ENCODE peak calls at places on chromosomes 4 and X, in nine cellular contexts. W is tibial artery, N is AG04449, X is right lobe of liver, I is suprapubic skin, T is HFF-Myc, G is astrocyte, S is right cardiac atrium, Y is MM.1S. Q is an unnamed sample.
A peak's percentile ranks its signal among the peaks of the same experiment; 100 is the strongest.

GRCh38 chr4:165324203-165324917 is 3.1 kb upstream of the MSMO1 start:
- DNase-seq in W (no peak), N (no peak), X (no peak), I (no peak), T (no peak), G (no peak), S (no peak), Y (no peak), Q (no peak)

GRCh38 chrX:16712825-16713155 is 321 bp upstream of the CTPS2 start:
- DNase-seq in W (no peak), N (no peak), X (no peak), I (no peak), T (no peak), G (peak; percentile 31), S (no peak), Y (no peak), Q (no peak)

GRCh38 chrX:33741807-33742206 is 390.3 kb downstream of the FAM47A start:
- DNase-seq in W (no peak), N (no peak), X (no peak), I (no peak), T (no peak), G (no peak), S (no peak), Y (no peak), Q (no peak)

GRCh38 chr4:109332926-109333464 is 30.5 kb upstream of the COL25A1 start:
- DNase-seq in W (no peak), N (no peak), X (no peak), I (no peak), T (no peak), G (no peak), S (no peak), Y (no peak), Q (peak; percentile 8)

GRCh38 chr4:7384929-7385890 is 49.5 kb downstream of the PSAPL1 start:
- DNase-seq in W (peak; percentile 54), N (no peak), X (no peak), I (peak; percentile 52), T (no peak), G (no peak), S (no peak), Y (no peak), Q (no peak)

GRCh38 chr4:102037566-102037965 is 247.0 kb downstream of the BANK1 start:
- DNase-seq in W (no peak), N (no peak), X (no peak), I (no peak), T (no peak), G (no peak), S (no peak), Y (no peak), Q (no peak)

GRCh38 chrX:24025741-24026402 is 1.1 kb downstream of the KLHL15 start:
- DNase-seq in W (no peak), N (no peak), X (no peak), I (peak; percentile 65), T (no peak), G (peak; percentile 66), S (no peak), Y (no peak), Q (peak; percentile 60)

GRCh38 chrX:1727531-1728027 is 112.7 kb downstream of the ASMT start:
- DNase-seq in W (no peak), N (peak; percentile 12), X (no peak), I (no peak), T (no peak), G (peak; percentile 25), S (no peak), Y (no peak), Q (no peak)

GRCh38 chr4:17958185-17958584 is 63.4 kb downstream of the LCORL start:
- DNase-seq in W (no peak), N (no peak), X (no peak), I (no peak), T (no peak), G (peak; percentile 4), S (no peak), Y (no peak), Q (no peak)

GRCh38 chr4:166924456-166924855 is 309.8 kb downstream of the SPOCK3 start:
- DNase-seq in W (no peak), N (no peak), X (no peak), I (no peak), T (no peak), G (no peak), S (no peak), Y (no peak), Q (no peak)

GRCh38 chr4:140743194-140743931 is 12.8 kb downstream of the TBC1D9 start:
- DNase-seq in W (no peak), N (no peak), X (no peak), I (no peak), T (no peak), G (peak; percentile 45), S (no peak), Y (peak; percentile 72), Q (no peak)

GRCh38 chrX:71250856-71251255 is 3.1 kb downstream of the ZMYM3 start:
- DNase-seq in W (no peak), N (no peak), X (no peak), I (no peak), T (no peak), G (no peak), S (no peak), Y (no peak), Q (no peak)

GRCh38 chrX:21972046-21972445 is 31.5 kb downstream of the SMS start:
- DNase-seq in W (no peak), N (no peak), X (no peak), I (no peak), T (no peak), G (no peak), S (no peak), Y (no peak), Q (no peak)

GRCh38 chr4:157992038-157992706 is 180.7 kb downstream of the GASK1B start:
- DNase-seq in W (no peak), N (no peak), X (no peak), I (no peak), T (peak; percentile 57), G (peak; percentile 42), S (no peak), Y (peak; percentile 64), Q (peak; percentile 62)

GRCh38 chr4:123421942-123422781 is 25.6 kb downstream of the SPRY1 start:
- DNase-seq in W (no peak), N (no peak), X (no peak), I (no peak), T (no peak), G (no peak), S (no peak), Y (peak; percentile 66), Q (no peak)

GRCh38 chr4:123423819-123424218 is 27.2 kb downstream of the SPRY1 start:
- DNase-seq in W (no peak), N (no peak), X (no peak), I (no peak), T (no peak), G (no peak), S (no peak), Y (no peak), Q (peak; percentile 25)

GRCh38 chr4:123419885-123420743 is 23.5 kb downstream of the SPRY1 start:
- DNase-seq in W (no peak), N (no peak), X (no peak), I (no peak), T (no peak), G (no peak), S (no peak), Y (no peak), Q (no peak)

GRCh38 chr4:123418486-123418931 is 21.9 kb downstream of the SPRY1 start:
- DNase-seq in W (no peak), N (peak; percentile 71), X (no peak), I (no peak), T (peak; percentile 56), G (peak; percentile 95), S (no peak), Y (peak; percentile 94), Q (peak; percentile 92)

GRCh38 chr4:123421227-123421941 is 24.8 kb downstream of the SPRY1 start:
- DNase-seq in W (no peak), N (no peak), X (no peak), I (no peak), T (no peak), G (no peak), S (no peak), Y (no peak), Q (peak; percentile 54)
- H3K4me3 ChIP-seq in W (no peak overlapping the region), N (no peak overlapping the region), X (no peak overlapping the region), I (no peak overlapping the region), T (no peak overlapping the region), G (no peak overlapping the region), S (peak overlapping the region; percentile 68), Y (no peak overlapping the region), Q (no peak overlapping the region)

GRCh38 chr4:48693856-48694574 is 86.1 kb downstream of the FRYL start:
- DNase-seq in W (no peak), N (no peak), X (no peak), I (no peak), T (no peak), G (no peak), S (no peak), Y (no peak), Q (no peak)

GRCh38 chr4:48694824-48695223 is 85.3 kb downstream of the FRYL start:
- DNase-seq in W (no peak), N (no peak), X (no peak), I (no peak), T (no peak), G (no peak), S (no peak), Y (no peak), Q (no peak)

GRCh38 chr4:48692897-48693296 is 87.2 kb downstream of the FRYL start:
- DNase-seq in W (no peak), N (no peak), X (no peak), I (no peak), T (no peak), G (peak; percentile 23), S (no peak), Y (no peak), Q (no peak)

GRCh38 chr4:48699470-48699869 is 80.6 kb downstream of the FRYL start:
- DNase-seq in W (no peak), N (no peak), X (no peak), I (no peak), T (no peak), G (peak; percentile 50), S (no peak), Y (no peak), Q (no peak)

GRCh38 chr4:48698029-48698901 is 81.8 kb downstream of the FRYL start:
- DNase-seq in W (no peak), N (peak; percentile 56), X (peak; percentile 60), I (no peak), T (peak; percentile 63), G (peak; percentile 85), S (peak; percentile 75), Y (no peak), Q (peak; percentile 54)
- H3K4me3 ChIP-seq in W (no peak overlapping the region), N (no peak overlapping the region), X (no peak overlapping the region), I (no peak overlapping the region), T (no peak overlapping the region), G (peak overlapping the region; percentile 31), S (no peak overlapping the region), Y (no peak overlapping the region), Q (no peak overlapping the region)

GRCh38 chrX:79147477-79147876 is 3.0 kb downstream of the GPR174 start:
- DNase-seq in W (no peak), N (no peak), X (no peak), I (no peak), T (no peak), G (no peak), S (no peak), Y (no peak), Q (no peak)

GRCh38 chrX:79146552-79147390 is 2.3 kb downstream of the GPR174 start:
- DNase-seq in W (no peak), N (no peak), X (no peak), I (no peak), T (no peak), G (no peak), S (no peak), Y (no peak), Q (peak; percentile 3)
- H3K4me3 ChIP-seq in W (no peak overlapping the region), N (no peak overlapping the region), X (no peak overlapping the region), I (no peak overlapping the region), T (no peak overlapping the region), G (no peak overlapping the region), S (no peak overlapping the region), Y (no peak overlapping the region), Q (no peak overlapping the region)

GRCh38 chr4:185654965-185655554 is 119.8 kb upstream of the PDLIM3 start:
- DNase-seq in W (no peak), N (no peak), X (no peak), I (no peak), T (no peak), G (no peak), S (no peak), Y (no peak), Q (no peak)
- H3K4me3 ChIP-seq in W (peak overlapping the region; percentile 69), N (no peak overlapping the region), X (no peak overlapping the region), I (peak overlapping the region; percentile 29), T (no peak overlapping the region), G (no peak overlapping the region), S (peak overlapping the region; percentile 37), Y (no peak overlapping the region), Q (no peak overlapping the region)

Q was measured in NB4.